ENCODE peak calls at places on chromosomes 3 and 15, in seven cellular contexts. One of them, this sample, is unnamed.

GRCh38 chr3:182609575-182610156 is 183.6 kb upstream of the ATP11B start:
- DNase-seq in heart left ventricle: no peak
- DNase-seq in stimulated activated naive CD4-positive, alpha-beta T cell: no peak
- DNase-seq in mammary epithelial cell: peak
- DNase-seq in M059J: peak
- DNase-seq in PC-3: peak
- DNase-seq in keratinocyte: peak
- DNase-seq in this sample: peak

GRCh38 chr3:8970971-8971589 is 7.8 kb upstream of the RAD18 start:
- DNase-seq in M059J: peak
- DNase-seq in stimulated activated naive CD4-positive, alpha-beta T cell: peak
- DNase-seq in mammary epithelial cell: peak
- DNase-seq in heart left ventricle: no peak
- DNase-seq in PC-3: peak
- DNase-seq in keratinocyte: no peak
- DNase-seq in this sample: peak

GRCh38 chr3:140834266-140835037 is 107.2 kb upstream of the SLC25A36 start:
- DNase-seq in keratinocyte: no peak
- DNase-seq in mammary epithelial cell: peak
- DNase-seq in PC-3: peak
- DNase-seq in stimulated activated naive CD4-positive, alpha-beta T cell: no peak
- DNase-seq in M059J: peak
- DNase-seq in heart left ventricle: no peak
- DNase-seq in this sample: peak

GRCh38 chr15:98121514-98121913 is 161.0 kb downstream of the ARRDC4 start:
- DNase-seq in stimulated activated naive CD4-positive, alpha-beta T cell: no peak
- DNase-seq in mammary epithelial cell: no peak
- DNase-seq in M059J: no peak
- DNase-seq in heart left ventricle: no peak
- DNase-seq in PC-3: no peak
- DNase-seq in keratinocyte: no peak
- DNase-seq in this sample: no peak

GRCh38 chr3:124456506-124456905 is 273.7 kb upstream of the UMPS start:
- DNase-seq in stimulated activated naive CD4-positive, alpha-beta T cell: no peak
- DNase-seq in keratinocyte: no peak
- DNase-seq in mammary epithelial cell: no peak
- DNase-seq in heart left ventricle: no peak
- DNase-seq in M059J: no peak
- DNase-seq in PC-3: no peak
- DNase-seq in this sample: no peak

GRCh38 chr15:55970286-55970685 is 23.1 kb downstream of the NEDD4 start:
- DNase-seq in M059J: peak
- DNase-seq in heart left ventricle: no peak
- DNase-seq in keratinocyte: no peak
- DNase-seq in mammary epithelial cell: no peak
- DNase-seq in PC-3: no peak
- DNase-seq in stimulated activated naive CD4-positive, alpha-beta T cell: no peak
- DNase-seq in this sample: peak

GRCh38 chr3:69649120-69649519 is 90.1 kb upstream of the MITF start:
- DNase-seq in stimulated activated naive CD4-positive, alpha-beta T cell: no peak
- DNase-seq in mammary epithelial cell: peak
- DNase-seq in M059J: peak
- DNase-seq in heart left ventricle: no peak
- DNase-seq in PC-3: peak
- DNase-seq in keratinocyte: no peak
- DNase-seq in this sample: peak

GRCh38 chr3:9912294-9912935 is 4.5 kb upstream of the IL17RC start:
- DNase-seq in mammary epithelial cell: peak
- DNase-seq in keratinocyte: no peak
- DNase-seq in PC-3: peak
- DNase-seq in stimulated activated naive CD4-positive, alpha-beta T cell: no peak
- DNase-seq in M059J: peak
- DNase-seq in heart left ventricle: no peak
- DNase-seq in this sample: peak

GRCh38 chr3:100634493-100635272 is 25.3 kb downstream of the ADGRG7 start:
- DNase-seq in mammary epithelial cell: peak
- DNase-seq in heart left ventricle: no peak
- DNase-seq in PC-3: peak
- DNase-seq in stimulated activated naive CD4-positive, alpha-beta T cell: no peak
- DNase-seq in M059J: peak
- DNase-seq in keratinocyte: no peak
- DNase-seq in this sample: peak

GRCh38 chr15:39358441-39359041 is 222.3 kb upstream of the THBS1 start:
- DNase-seq in mammary epithelial cell: peak
- DNase-seq in heart left ventricle: no peak
- DNase-seq in M059J: peak
- DNase-seq in keratinocyte: no peak
- DNase-seq in stimulated activated naive CD4-positive, alpha-beta T cell: no peak
- DNase-seq in PC-3: peak
- DNase-seq in this sample: peak

GRCh38 chr15:75811616-75812015 is 31.6 kb upstream of the UBE2Q2 start:
- DNase-seq in mammary epithelial cell: no peak
- DNase-seq in heart left ventricle: no peak
- DNase-seq in stimulated activated naive CD4-positive, alpha-beta T cell: no peak
- DNase-seq in M059J: no peak
- DNase-seq in keratinocyte: no peak
- DNase-seq in PC-3: no peak
- DNase-seq in this sample: no peak

GRCh38 chr15:33722673-33723015 is 245.7 kb upstream of the CHRM5 start:
- DNase-seq in heart left ventricle: no peak
- DNase-seq in mammary epithelial cell: no peak
- DNase-seq in stimulated activated naive CD4-positive, alpha-beta T cell: no peak
- DNase-seq in M059J: no peak
- DNase-seq in PC-3: no peak
- DNase-seq in keratinocyte: no peak
- DNase-seq in this sample: no peak

GRCh38 chr3:107525101-107525953 is 2.6 kb downstream of the BBX start:
- DNase-seq in PC-3: peak
- DNase-seq in M059J: peak
- DNase-seq in stimulated activated naive CD4-positive, alpha-beta T cell: peak
- DNase-seq in mammary epithelial cell: peak
- DNase-seq in heart left ventricle: peak
- DNase-seq in keratinocyte: no peak
- DNase-seq in this sample: peak

GRCh38 chr15:97652041-97652440 is 308.5 kb upstream of the ARRDC4 start:
- DNase-seq in keratinocyte: no peak
- DNase-seq in mammary epithelial cell: no peak
- DNase-seq in M059J: no peak
- DNase-seq in PC-3: no peak
- DNase-seq in heart left ventricle: no peak
- DNase-seq in stimulated activated naive CD4-positive, alpha-beta T cell: no peak
- DNase-seq in this sample: peak

GRCh38 chr3:12180218-12180617 is 21.5 kb upstream of the TIMP4 start:
- DNase-seq in mammary epithelial cell: peak
- DNase-seq in heart left ventricle: peak
- DNase-seq in stimulated activated naive CD4-positive, alpha-beta T cell: no peak
- DNase-seq in keratinocyte: no peak
- DNase-seq in M059J: peak
- DNase-seq in PC-3: peak
- DNase-seq in this sample: peak

GRCh38 chr3:82114589-82114988 is 353.1 kb upstream of the GBE1 start:
- DNase-seq in mammary epithelial cell: no peak
- DNase-seq in heart left ventricle: no peak
- DNase-seq in PC-3: no peak
- DNase-seq in stimulated activated naive CD4-positive, alpha-beta T cell: no peak
- DNase-seq in M059J: no peak
- DNase-seq in keratinocyte: no peak
- DNase-seq in this sample: no peak